ENCODE peak calls at places on chromosomes 2 and 18, in five cellular contexts. R, H, N, U and Z are unnamed samples.
A peak's percentile ranks its signal among the peaks of the same experiment; 100 is the strongest.

GRCh38 chr2:172513935-172514586 is 41.8 kb upstream of the PDK1 start:
- DNase-seq in R (no peak), H (peak; percentile 37), N (no peak), U (peak; percentile 20), Z (peak; percentile 72)

GRCh38 chr2:191206613-191207471 is 38.4 kb upstream of the MYO1B start:
- DNase-seq in R (no peak), H (no peak), N (peak; percentile 10), U (no peak), Z (no peak)

GRCh38 chr2:9974344-9974743 is 22.9 kb downstream of the GRHL1 start:
- DNase-seq in R (no peak), H (no peak), N (no peak), U (no peak), Z (no peak)

GRCh38 chr2:165069131-165069530 is 113.8 kb upstream of the SLC38A11 start:
- DNase-seq in R (no peak), H (no peak), N (no peak), U (no peak), Z (no peak)

GRCh38 chr2:127422631-127423475 is 4.6 kb downstream of the PROC start:
- DNase-seq in R (peak; percentile 47), H (no peak), N (peak; percentile 45), U (peak; percentile 88), Z (peak; percentile 89)

GRCh38 chr2:158734442-158734841 is 60.7 kb upstream of the DAPL1 start:
- DNase-seq in R (no peak), H (no peak), N (no peak), U (no peak), Z (no peak)

GRCh38 chr2:99171377-99172140 is 9.3 kb downstream of the MITD1 start:
- DNase-seq in R (no peak), H (no peak), N (no peak), U (no peak), Z (no peak)

GRCh38 chr2:17709897-17710296 is 43.7 kb downstream of the SMC6 start:
- DNase-seq in R (no peak), H (no peak), N (no peak), U (no peak), Z (no peak)

GRCh38 chr2:53202063-53202462 is 565.5 kb upstream of the CHAC2 start:
- DNase-seq in R (no peak), H (no peak), N (peak; percentile 24), U (no peak), Z (no peak)

GRCh38 chr18:55588876-55589595 is 1.0 kb upstream of the TCF4 start:
- DNase-seq in R (no peak), H (no peak), N (no peak), U (no peak), Z (no peak)

GRCh38 chr18:58699551-58699950 is 28.3 kb downstream of the MALT1 start:
- DNase-seq in R (no peak), H (no peak), N (no peak), U (no peak), Z (no peak)

GRCh38 chr2:234422895-234423505 is 73.9 kb downstream of the ARL4C start:
- DNase-seq in R (no peak), H (no peak), N (peak; percentile 33), U (no peak), Z (peak; percentile 83)

GRCh38 chr2:233084488-233084887 is 24.3 kb downstream of the INPP5D start:
- DNase-seq in R (peak; percentile 89), H (peak; percentile 74), N (peak; percentile 67), U (peak; percentile 28), Z (peak; percentile 91)

GRCh38 chr2:38959938-38960608 is 70.4 kb downstream of the ARHGEF33 start:
- DNase-seq in R (peak; percentile 88), H (peak; percentile 87), N (peak; percentile 67), U (peak; percentile 95), Z (peak; percentile 87)

GRCh38 chr2:159506179-159506578 is 110.2 kb downstream of the BAZ2B start:
- DNase-seq in R (no peak), H (no peak), N (no peak), U (no peak), Z (no peak)

GRCh38 chr2:225013432-225014048 is 28.7 kb downstream of the DOCK10 start:
- DNase-seq in R (no peak), H (no peak), N (no peak), U (no peak), Z (no peak)

GRCh38 chr18:13973061-13973460 is 57.7 kb upstream of the MC2R start:
- DNase-seq in R (no peak), H (no peak), N (no peak), U (no peak), Z (no peak)

GRCh38 chr2:150716186-150716585 is 228.7 kb upstream of the RND3 start:
- DNase-seq in R (no peak), H (no peak), N (no peak), U (no peak), Z (no peak)

GRCh38 chr2:84894131-84894586 is 11.3 kb upstream of the TMSB10 start:
- DNase-seq in R (no peak), H (no peak), N (no peak), U (no peak), Z (no peak)

GRCh38 chr2:120442923-120443571 is 97.1 kb downstream of the INHBB start:
- DNase-seq in R (no peak), H (peak; percentile 49), N (peak; percentile 81), U (peak; percentile 95), Z (peak; percentile 72)

GRCh38 chr2:96945011-96945410 is 41.4 kb downstream of the FAM178B start:
- DNase-seq in R (no peak), H (no peak), N (no peak), U (no peak), Z (no peak)

GRCh38 chr2:240277073-240277806 is 136.8 kb upstream of the OTOS start:
- DNase-seq in R (peak; percentile 89), H (no peak), N (no peak), U (no peak), Z (no peak)

GRCh38 chr2:207993141-207993763 is 32.1 kb downstream of the PLEKHM3 start:
- DNase-seq in R (no peak), H (no peak), N (no peak), U (no peak), Z (no peak)

GRCh38 chr2:222271854-222272253 is 26.9 kb downstream of the PAX3 start:
- DNase-seq in R (no peak), H (no peak), N (no peak), U (no peak), Z (no peak)
- H3K36me3 ChIP-seq in R (no peaks in the 10 kb centered on the region), H (no peaks in the 10 kb centered on the region), N (no peaks in the 10 kb centered on the region), U (no peaks in the 10 kb centered on the region), Z (no peaks in the 10 kb centered on the region)

DNA sequence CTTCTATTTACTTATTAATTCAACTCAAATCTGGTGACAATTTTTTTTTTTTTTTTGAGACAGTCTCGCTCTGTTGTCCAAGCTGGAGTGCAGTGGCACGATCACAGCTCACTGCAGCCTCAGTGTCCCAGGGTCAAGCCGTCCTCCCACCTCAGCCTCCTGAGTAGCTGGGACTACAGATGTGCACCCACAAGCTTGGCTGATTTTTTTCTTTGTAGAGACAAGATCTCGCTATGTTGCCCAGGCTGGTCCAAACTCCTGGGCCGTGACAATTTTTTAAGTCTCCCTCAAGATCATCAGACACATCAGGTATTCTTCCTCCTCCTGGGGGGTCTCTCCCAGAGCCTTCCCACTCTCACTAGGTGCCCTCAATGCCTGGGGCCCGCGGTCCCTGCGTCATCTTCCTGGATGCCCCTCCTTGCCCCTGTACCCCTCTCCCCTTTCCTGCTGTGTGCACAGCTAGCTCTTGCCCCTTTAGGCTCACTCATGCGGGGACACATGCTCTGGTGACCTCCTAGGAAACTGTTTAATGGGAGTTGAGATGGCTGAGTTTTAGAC is 38.0 kb downstream of the MAL start:
- DNase-seq in R (no peak), H (no peak), N (no peak), U (no peak), Z (peak; percentile 47)
- H3K4me1 ChIP-seq in R (no peaks in the 10 kb centered on the region), H (no peaks in the 10 kb centered on the region), N (no peaks in the 10 kb centered on the region), U (no peaks in the 10 kb centered on the region), Z (no peaks in the 10 kb centered on the region)

GRCh38 chr2:60759654-60760053 is 3.6 kb downstream of the PAPOLG start:
- DNase-seq in R (no peak), H (no peak), N (no peak), U (no peak), Z (no peak)

DNA sequence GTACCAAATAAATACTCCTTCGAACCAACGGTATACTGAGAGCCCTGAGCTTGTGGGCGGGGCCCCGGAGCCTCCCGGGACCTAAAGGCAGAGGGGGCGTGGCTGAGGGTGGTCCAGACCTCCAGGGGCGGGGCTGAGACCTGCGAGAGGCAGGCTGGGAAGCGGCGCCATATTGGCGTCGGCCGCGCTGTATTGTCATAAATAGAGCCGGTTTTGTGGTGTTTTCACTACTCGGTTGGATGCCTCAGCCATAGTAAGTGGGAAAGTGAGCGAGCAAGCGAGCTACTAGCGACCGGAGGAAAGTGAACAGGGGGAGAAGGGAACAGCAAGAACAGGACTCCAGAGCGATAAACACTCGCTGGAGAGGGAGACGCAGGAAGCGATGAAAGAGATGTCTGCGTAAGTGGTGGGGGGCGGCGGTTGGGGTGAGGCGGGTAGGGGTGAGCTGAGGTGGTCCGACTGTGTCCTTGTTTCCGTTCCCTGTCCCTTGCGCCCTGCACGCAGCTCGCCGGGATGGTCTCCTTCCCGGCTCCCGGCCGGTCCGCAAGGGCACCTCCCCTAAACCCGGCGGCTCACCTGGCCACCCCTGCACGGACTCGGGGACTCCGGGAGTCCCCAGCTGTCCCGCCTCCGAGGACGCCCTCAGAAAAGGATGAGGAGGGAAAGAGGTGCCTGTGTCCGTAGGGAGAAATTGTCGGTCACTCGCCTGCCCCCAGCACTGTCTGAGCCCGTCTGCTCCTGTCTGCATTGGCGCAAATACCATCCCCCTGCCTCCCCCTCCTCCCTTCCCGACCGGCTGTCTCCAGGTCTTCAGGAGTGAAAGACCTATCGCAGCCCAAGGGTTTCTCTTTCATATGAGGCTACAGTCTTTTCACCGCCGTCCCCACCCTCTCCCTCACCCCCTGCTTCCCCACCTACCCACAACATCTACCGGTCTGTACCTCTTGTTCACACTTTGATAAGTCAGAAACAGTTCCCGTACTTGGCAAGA is at the start of gene PAPOLG:
- DNase-seq in R (peak; percentile 98), H (peak; percentile 97), N (peak; percentile 98), U (peak; percentile 97), Z (peak; percentile 99)
- TF ChIP-seq POLR2A in R (peak; percentile 49), H (peak; percentile 80), N (peak; percentile 75), U (peak; percentile 86), Z (no peak)

GRCh38 chr2:54628418-54628817 is 95.0 kb upstream of the EML6 start:
- DNase-seq in R (no peak), H (no peak), N (no peak), U (no peak), Z (no peak)
- H3K36me3 ChIP-seq in R (peaks cover 99% of the 10 kb centered on the region), H (peaks cover 62% of the 10 kb centered on the region), N (peaks cover 62% of the 10 kb centered on the region), U (peaks cover 55% of the 10 kb centered on the region), Z (peaks cover 100% of the 10 kb centered on the region)

DNA sequence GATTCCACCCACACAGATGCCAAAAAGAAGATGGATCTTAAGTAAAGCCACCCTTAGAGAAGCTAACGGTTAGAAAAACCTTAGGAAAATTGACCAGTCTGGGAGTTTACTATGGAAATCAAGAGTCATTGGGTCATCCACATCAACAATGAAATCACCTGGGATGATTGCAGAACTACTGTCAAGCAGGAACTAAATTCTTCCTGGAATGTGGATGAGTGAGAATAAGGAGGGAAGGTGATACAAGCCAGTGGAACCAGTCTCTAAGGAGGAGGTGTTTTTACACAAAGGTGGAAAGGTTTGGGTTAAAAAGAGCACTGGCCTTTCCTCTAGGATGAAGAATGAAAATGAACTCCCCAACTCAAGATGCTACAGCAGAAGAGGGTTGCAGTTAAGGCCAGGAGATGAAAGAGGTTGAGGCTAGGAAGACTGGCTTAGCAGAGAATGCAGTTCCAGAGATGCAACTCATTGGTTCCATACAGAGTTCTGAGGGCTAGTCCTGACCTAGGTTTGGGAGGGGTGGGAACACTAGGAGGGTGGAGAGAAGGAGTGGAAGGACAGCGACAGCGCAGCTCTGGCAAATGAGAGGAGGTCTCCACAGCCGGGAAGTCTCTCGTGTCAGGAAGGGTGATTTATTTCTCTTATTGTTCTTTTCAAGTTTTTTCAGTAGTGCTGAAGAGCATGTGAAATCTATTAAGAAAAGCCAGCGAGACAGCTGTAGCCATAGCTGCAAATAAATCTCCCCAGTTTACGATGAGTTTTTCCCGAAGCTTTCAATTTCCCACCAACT is 27.7 kb upstream of the KDM3A start:
- DNase-seq in R (no peak), H (no peak), N (no peak), U (no peak), Z (no peak)
- H3K4me1 ChIP-seq in R (no peaks in the 10 kb centered on the region), H (no peaks in the 10 kb centered on the region), N (no peaks in the 10 kb centered on the region), U (no peaks in the 10 kb centered on the region), Z (peaks cover 24% of the 10 kb centered on the region)